ENCODE peak calls at places on chromosome 18, in six cellular contexts. Y is endothelial cell; T is AG09319; I is activated T-helper 1 cell treated with Interleukin-2 at 50 U/mL for 16 hours; S is stimulated activated CD4-positive, alpha-beta T cell treated with anti-CD3 and anti-CD28 coated beads, Interleukin-15, amount 100 ng/mL, for 24 hours; R is stimulated activated effector memory CD8-positive, alpha-beta T cell treated with anti-CD3 and anti-CD28 coated beads, Interleukin-12 subunit alpha, Interleukin-12 subunit beta, amount 100 ng/mL, for 72 hours. G is an unnamed sample.

GRCh38 chr18:57444301-57444759 is 9.2 kb downstream of the ONECUT2 start:
- DNase-seq in Y (no peak), T (no peak), I (no peak), S (no peak), R (no peak), G (no peak)

GRCh38 chr18:8856187-8856586 is 150.8 kb downstream of the MTCL1 start:
- DNase-seq in Y (no peak), T (no peak), I (no peak), S (no peak), R (no peak), G (no peak)

GRCh38 chr18:77560334-77560970 is 310.8 kb downstream of the GALR1 start:
- DNase-seq in Y (no peak), T (no peak), I (no peak), S (peak; percentile 4), R (no peak), G (no peak)

GRCh38 chr18:60295776-60296175 is 76.8 kb downstream of the MC4R start:
- DNase-seq in Y (no peak), T (no peak), I (no peak), S (no peak), R (no peak), G (no peak)

GRCh38 chr18:50902797-50903196 is 23.9 kb downstream of the ME2 start:
- DNase-seq in Y (no peak), T (no peak), I (no peak), S (no peak), R (no peak), G (no peak)

GRCh38 chr18:58894937-58895336 is 30.3 kb downstream of the ZNF532 start:
- DNase-seq in Y (no peak), T (no peak), I (no peak), S (no peak), R (no peak), G (no peak)

GRCh38 chr18:36634573-36635216 is 194.1 kb downstream of the TPGS2 start:
- DNase-seq in Y (no peak), T (no peak), I (no peak), S (no peak), R (no peak), G (no peak)

GRCh38 chr18:68494802-68495560 is 219.9 kb downstream of the TMX3 start:
- DNase-seq in Y (no peak), T (peak; percentile 86), I (no peak), S (no peak), R (no peak), G (peak; percentile 56)

GRCh38 chr18:63098014-63098981 is 221.3 kb downstream of the BCL2 start:
- DNase-seq in Y (peak; percentile 15), T (no peak), I (peak; percentile 19), S (peak; percentile 55), R (no peak), G (peak; percentile 46)

GRCh38 chr18:37385846-37386435 is 179.7 kb downstream of the CELF4 start:
- DNase-seq in Y (no peak), T (no peak), I (no peak), S (no peak), R (no peak), G (peak; percentile 56)

GRCh38 chr18:361941-362913 is 94.4 kb upstream of the THOC1 start:
- DNase-seq in Y (peak; percentile 33), T (peak; percentile 96), I (no peak), S (no peak), R (no peak), G (no peak)

GRCh38 chr18:59517446-59518171 is 158.5 kb upstream of the LMAN1 start:
- DNase-seq in Y (peak; percentile 61), T (no peak), I (no peak), S (no peak), R (no peak), G (no peak)

GRCh38 chr18:48715651-48716354 is 177.0 kb downstream of the CTIF start:
- DNase-seq in Y (no peak), T (no peak), I (no peak), S (no peak), R (no peak), G (peak; percentile 85)

GRCh38 chr18:69982417-69982816 is 34.7 kb upstream of the CD226 start:
- DNase-seq in Y (no peak), T (no peak), I (no peak), S (no peak), R (no peak), G (no peak)

GRCh38 chr18:4060427-4061281 is 394.5 kb downstream of the DLGAP1 start:
- DNase-seq in Y (no peak), T (no peak), I (no peak), S (no peak), R (no peak), G (peak; percentile 63)

GRCh38 chr18:36411745-36412168 is 114.2 kb downstream of the FHOD3 start:
- DNase-seq in Y (peak; percentile 61), T (no peak), I (no peak), S (no peak), R (no peak), G (peak; percentile 20)

GRCh38 chr18:48814490-48815181 is 136.1 kb downstream of the SMAD7 start:
- DNase-seq in Y (no peak), T (no peak), I (no peak), S (no peak), R (no peak), G (peak; percentile 41)

GRCh38 chr18:55096261-55097026 is 137.2 kb upstream of the CCDC68 start:
- DNase-seq in Y (peak; percentile 31), T (peak; percentile 46), I (no peak), S (no peak), R (no peak), G (peak; percentile 73)

GRCh38 chr18:35915056-35915455 is 57.4 kb upstream of the RMP24 start:
- DNase-seq in Y (no peak), T (no peak), I (no peak), S (no peak), R (no peak), G (no peak)

GRCh38 chr18:26503382-26503781 is 45.0 kb downstream of the KCTD1 start:
- DNase-seq in Y (no peak), T (no peak), I (no peak), S (no peak), R (no peak), G (no peak)

GRCh38 chr18:8443505-8443904 is 165.7 kb upstream of the RAB12 start:
- DNase-seq in Y (no peak), T (no peak), I (no peak), S (no peak), R (no peak), G (no peak)

GRCh38 chr18:48612917-48613316 is 74.1 kb downstream of the CTIF start:
- DNase-seq in Y (no peak), T (no peak), I (no peak), S (no peak), R (no peak), G (no peak)

GRCh38 chr18:69636529-69637301 is 236.0 kb downstream of the DOK6 start:
- DNase-seq in Y (peak; percentile 16), T (no peak), I (no peak), S (peak; percentile 17), R (no peak), G (peak; percentile 18)

GRCh38 chr18:70036771-70037452 is 89.2 kb upstream of the CD226 start:
- DNase-seq in Y (no peak), T (no peak), I (no peak), S (no peak), R (no peak), G (peak; percentile 91)

GRCh38 chr18:24985616-24986015 is 366.4 kb downstream of the ZNF521 start:
- DNase-seq in Y (no peak), T (no peak), I (no peak), S (no peak), R (no peak), G (no peak)

GRCh38 chr18:7603259-7604000 is 36.3 kb downstream of the PTPRM start:
- DNase-seq in Y (no peak), T (no peak), I (no peak), S (no peak), R (no peak), G (no peak)

GRCh38 chr18:48991299-48992055 is 40.7 kb upstream of the SMAD7 start:
- DNase-seq in Y (no peak), T (no peak), I (no peak), S (no peak), R (no peak), G (no peak)

GRCh38 chr18:61608306-61608705 is 275.1 kb downstream of the CDH20 start:
- DNase-seq in Y (no peak), T (no peak), I (no peak), S (no peak), R (no peak), G (no peak)

GRCh38 chr18:22753130-22753831 is 179.8 kb upstream of the RBBP8 start:
- DNase-seq in Y (no peak), T (no peak), I (no peak), S (no peak), R (no peak), G (no peak)

GRCh38 chr18:50928551-50928950 is 39.3 kb upstream of the ELAC1 start:
- DNase-seq in Y (no peak), T (no peak), I (no peak), S (no peak), R (no peak), G (no peak)

GRCh38 chr18:64110692-64111480 is 38.0 kb downstream of the LINC00305 start:
- DNase-seq in Y (no peak), T (no peak), I (no peak), S (no peak), R (no peak), G (peak; percentile 40)